ENCODE peak calls at places on chromosomes 3 and 15, in six cellular contexts. K is neuronal stem cell; W is kidney; Q is psoas muscle; U is stimulated activated CD8-positive, alpha-beta memory T cell treated with anti-CD3 and anti-CD28 coated beads, Interleukin-2, amount 100 ng/mL, for 48 hours; J is stimulated activated CD4-positive, alpha-beta T cell treated with anti-CD3 and anti-CD28 coated beads, Interleukin-1b, Interleukin-23, amount 100 ng/mL, for 24 hours. X is an unnamed sample.

GRCh38 chr3:57544181-57545125 is at the start of gene DNAH12:
- DNase-seq in W (peak), U (no peak), Q (no peak), K (peak), J (no peak), X (no peak)

GRCh38 chr15:40680151-40680550 is 14.8 kb upstream of the RAD51 start:
- DNase-seq in Q (no peak), K (no peak), W (no peak), U (no peak), J (no peak), X (no peak)

GRCh38 chr3:170485294-170485693 is 66.6 kb downstream of the CLDN11 start:
- DNase-seq in J (no peak), K (no peak), Q (no peak), W (no peak), U (no peak), X (no peak)

GRCh38 chr15:81514769-81515168 is 140.8 kb upstream of the TMC3 start:
- DNase-seq in J (no peak), W (no peak), K (no peak), Q (no peak), U (no peak), X (no peak)

GRCh38 chr15:37574985-37575384 is 359.5 kb upstream of the TMCO5A start:
- DNase-seq in U (no peak), K (no peak), J (no peak), W (no peak), Q (no peak), X (no peak)

GRCh38 chr3:185207931-185208746 is 45.7 kb downstream of the EHHADH start:
- DNase-seq in K (no peak), Q (no peak), W (no peak), J (no peak), U (no peak), X (no peak)

GRCh38 chr3:14200841-14201240 is 22.2 kb downstream of the LSM3 start:
- DNase-seq in J (no peak), Q (no peak), U (no peak), K (no peak), W (no peak), X (no peak)

GRCh38 chr3:62007036-62007435 is 366.3 kb downstream of the FEZF2 start:
- DNase-seq in U (no peak), Q (no peak), J (no peak), K (no peak), W (no peak), X (no peak)

GRCh38 chr3:122019493-122019892 is 2.6 kb downstream of the ILDR1 start:
- DNase-seq in U (no peak), Q (no peak), K (no peak), J (no peak), W (no peak), X (no peak)

GRCh38 chr3:194705761-194706160 is 20.1 kb downstream of the FAM43A start:
- DNase-seq in Q (no peak), K (no peak), W (no peak), J (no peak), U (no peak), X (no peak)

GRCh38 chr3:171831936-171832335 is 11.2 kb upstream of the TMEM212 start:
- DNase-seq in J (no peak), Q (no peak), W (no peak), U (no peak), K (no peak), X (no peak)

GRCh38 chr3:126129408-126129891 is 45.5 kb upstream of the SLC41A3 start:
- DNase-seq in J (no peak), U (no peak), Q (peak), K (no peak), W (peak), X (peak)

GRCh38 chr15:58235961-58236360 is 97.8 kb downstream of the AQP9 start:
- DNase-seq in K (no peak), Q (no peak), J (no peak), U (no peak), W (no peak), X (no peak)

GRCh38 chr15:60134609-60135008 is 130.5 kb downstream of the FOXB1 start:
- DNase-seq in U (no peak), J (no peak), W (no peak), Q (no peak), K (no peak), X (no peak)

GRCh38 chr3:129035360-129036233 is 25.0 kb upstream of the GP9 start:
- DNase-seq in W (no peak), J (no peak), U (no peak), K (no peak), Q (no peak), X (no peak)

GRCh38 chr3:178434206-178434805 is 101.9 kb upstream of the KCNMB2 start:
- DNase-seq in Q (no peak), W (no peak), U (no peak), K (no peak), J (no peak), X (no peak)

GRCh38 chr3:168025076-168025475 is 70.6 kb downstream of the GOLIM4 start:
- DNase-seq in W (no peak), K (no peak), J (no peak), U (no peak), Q (no peak), X (no peak)

GRCh38 chr3:157871838-157872497 is 234.3 kb downstream of the SHOX2 start:
- DNase-seq in K (no peak), W (no peak), Q (no peak), U (no peak), J (no peak), X (no peak)

GRCh38 chr3:117480493-117480892 is 770.9 kb downstream of the TUSC7 start:
- DNase-seq in J (no peak), Q (no peak), W (no peak), U (no peak), K (no peak), X (no peak)

GRCh38 chr15:38864827-38865604 is 300.4 kb upstream of the RASGRP1 start:
- DNase-seq in K (no peak), U (no peak), W (no peak), J (no peak), Q (peak), X (no peak)